ENCODE peak calls at places on chromosomes 4 and X, in six cellular contexts. One of them, this sample, is unnamed.

GRCh38 chr4:110003401-110004187 is 90.9 kb downstream of the EGF start:
- DNase-seq in fibroblast of lung: no peak
- DNase-seq in amniotic epithelial cell: peak
- DNase-seq in T-helper 22 cell: no peak
- DNase-seq in AG20443: no peak
- DNase-seq in posterior cingulate gyrus: no peak
- DNase-seq in this sample: no peak

GRCh38 chr4:153186046-153186728 is 18.1 kb upstream of the TRIM2 start:
- DNase-seq in fibroblast of lung: no peak
- DNase-seq in amniotic epithelial cell: no peak
- DNase-seq in T-helper 22 cell: no peak
- DNase-seq in AG20443: no peak
- DNase-seq in posterior cingulate gyrus: no peak
- DNase-seq in this sample: no peak

GRCh38 chrX:110316351-110317078 is 1.4 kb downstream of the AMMECR1 start:
- DNase-seq in fibroblast of lung: no peak
- DNase-seq in amniotic epithelial cell: no peak
- DNase-seq in T-helper 22 cell: no peak
- DNase-seq in AG20443: peak
- DNase-seq in posterior cingulate gyrus: no peak
- DNase-seq in this sample: peak

GRCh38 chrX:149456476-149457245 is 48.4 kb downstream of the IDS start:
- DNase-seq in fibroblast of lung: no peak
- DNase-seq in amniotic epithelial cell: no peak
- DNase-seq in T-helper 22 cell: no peak
- DNase-seq in AG20443: no peak
- DNase-seq in posterior cingulate gyrus: no peak
- DNase-seq in this sample: no peak

GRCh38 chr4:1723131-1723801 is 1.9 kb downstream of the TACC3 start:
- DNase-seq in fibroblast of lung: peak
- DNase-seq in amniotic epithelial cell: no peak
- DNase-seq in T-helper 22 cell: peak
- DNase-seq in AG20443: no peak
- DNase-seq in posterior cingulate gyrus: peak
- DNase-seq in this sample: no peak

GRCh38 chr4:38819569-38819968 is 15.0 kb upstream of the TLR1 start:
- DNase-seq in fibroblast of lung: peak
- DNase-seq in amniotic epithelial cell: peak
- DNase-seq in T-helper 22 cell: no peak
- DNase-seq in AG20443: no peak
- DNase-seq in posterior cingulate gyrus: no peak
- DNase-seq in this sample: no peak

GRCh38 chrX:71159335-71159734 is 14.7 kb downstream of the NLGN3 start:
- DNase-seq in fibroblast of lung: no peak
- DNase-seq in amniotic epithelial cell: no peak
- DNase-seq in T-helper 22 cell: no peak
- DNase-seq in AG20443: no peak
- DNase-seq in posterior cingulate gyrus: no peak
- DNase-seq in this sample: no peak

GRCh38 chr4:141352775-141353544 is 132.3 kb downstream of the ZNF330 start:
- DNase-seq in fibroblast of lung: peak
- DNase-seq in amniotic epithelial cell: peak
- DNase-seq in T-helper 22 cell: no peak
- DNase-seq in AG20443: peak
- DNase-seq in posterior cingulate gyrus: no peak
- DNase-seq in this sample: peak

GRCh38 chr4:111689731-111690130 is 455.5 kb upstream of the FAM241A start:
- DNase-seq in fibroblast of lung: peak
- DNase-seq in amniotic epithelial cell: peak
- DNase-seq in T-helper 22 cell: no peak
- DNase-seq in AG20443: peak
- DNase-seq in posterior cingulate gyrus: no peak
- DNase-seq in this sample: no peak

GRCh38 chr4:173191623-173192041 is 23.0 kb downstream of the GALNT7 start:
- DNase-seq in fibroblast of lung: peak
- DNase-seq in amniotic epithelial cell: no peak
- DNase-seq in T-helper 22 cell: no peak
- DNase-seq in AG20443: no peak
- DNase-seq in posterior cingulate gyrus: no peak
- DNase-seq in this sample: no peak

GRCh38 chrX:75547783-75548182 is 24.9 kb upstream of the ZDHHC15 start:
- DNase-seq in fibroblast of lung: peak
- DNase-seq in amniotic epithelial cell: no peak
- DNase-seq in T-helper 22 cell: no peak
- DNase-seq in AG20443: no peak
- DNase-seq in posterior cingulate gyrus: peak
- DNase-seq in this sample: no peak

GRCh38 chr4:151677193-151677592 is 83.6 kb downstream of the GATB start:
- DNase-seq in fibroblast of lung: no peak
- DNase-seq in amniotic epithelial cell: no peak
- DNase-seq in T-helper 22 cell: no peak
- DNase-seq in AG20443: no peak
- DNase-seq in posterior cingulate gyrus: no peak
- DNase-seq in this sample: no peak

GRCh38 chr4:183632689-183633088 is 26.3 kb downstream of the RWDD4 start:
- DNase-seq in fibroblast of lung: no peak
- DNase-seq in amniotic epithelial cell: no peak
- DNase-seq in T-helper 22 cell: no peak
- DNase-seq in AG20443: no peak
- DNase-seq in posterior cingulate gyrus: no peak
- DNase-seq in this sample: no peak

GRCh38 chr4:123528501-123529277 is 132.1 kb downstream of the SPRY1 start:
- DNase-seq in fibroblast of lung: no peak
- DNase-seq in amniotic epithelial cell: no peak
- DNase-seq in T-helper 22 cell: no peak
- DNase-seq in AG20443: no peak
- DNase-seq in posterior cingulate gyrus: no peak
- DNase-seq in this sample: no peak

GRCh38 chr4:145907827-145908226 is 30.8 kb downstream of the ZNF827 start:
- DNase-seq in fibroblast of lung: no peak
- DNase-seq in amniotic epithelial cell: no peak
- DNase-seq in T-helper 22 cell: no peak
- DNase-seq in AG20443: peak
- DNase-seq in posterior cingulate gyrus: no peak
- DNase-seq in this sample: no peak

GRCh38 chr4:168925789-168926490 is 84.1 kb downstream of the CBR4 start:
- DNase-seq in fibroblast of lung: no peak
- DNase-seq in amniotic epithelial cell: no peak
- DNase-seq in T-helper 22 cell: no peak
- DNase-seq in AG20443: no peak
- DNase-seq in posterior cingulate gyrus: no peak
- DNase-seq in this sample: no peak

GRCh38 chr4:82500830-82501229 is 61.0 kb downstream of the TMEM150C start:
- DNase-seq in fibroblast of lung: no peak
- DNase-seq in amniotic epithelial cell: no peak
- DNase-seq in T-helper 22 cell: no peak
- DNase-seq in AG20443: no peak
- DNase-seq in posterior cingulate gyrus: no peak
- DNase-seq in this sample: no peak

GRCh38 chr4:2432991-2433530 is 14.3 kb downstream of the CFAP99 start:
- DNase-seq in fibroblast of lung: peak
- DNase-seq in amniotic epithelial cell: peak
- DNase-seq in T-helper 22 cell: no peak
- DNase-seq in AG20443: peak
- DNase-seq in posterior cingulate gyrus: peak
- DNase-seq in this sample: peak

GRCh38 chr4:12116009-12116542 is 687.4 kb upstream of the HS3ST1 start:
- DNase-seq in fibroblast of lung: no peak
- DNase-seq in amniotic epithelial cell: no peak
- DNase-seq in T-helper 22 cell: no peak
- DNase-seq in AG20443: no peak
- DNase-seq in posterior cingulate gyrus: no peak
- DNase-seq in this sample: no peak

GRCh38 chr4:169385356-169385755 is 114.6 kb upstream of the SH3RF1 start:
- DNase-seq in fibroblast of lung: peak
- DNase-seq in amniotic epithelial cell: no peak
- DNase-seq in T-helper 22 cell: no peak
- DNase-seq in AG20443: no peak
- DNase-seq in posterior cingulate gyrus: no peak
- DNase-seq in this sample: no peak

GRCh38 chr4:66357316-66357715 is 687.0 kb upstream of the EPHA5 start:
- DNase-seq in fibroblast of lung: peak
- DNase-seq in amniotic epithelial cell: peak
- DNase-seq in T-helper 22 cell: no peak
- DNase-seq in AG20443: no peak
- DNase-seq in posterior cingulate gyrus: no peak
- DNase-seq in this sample: no peak

GRCh38 chrX:45711231-45711630 is 510.6 kb upstream of the DIPK2B start:
- DNase-seq in fibroblast of lung: peak
- DNase-seq in amniotic epithelial cell: no peak
- DNase-seq in T-helper 22 cell: no peak
- DNase-seq in AG20443: peak
- DNase-seq in posterior cingulate gyrus: no peak
- DNase-seq in this sample: no peak

GRCh38 chr4:146041139-146042004 is 102.7 kb upstream of the ZNF827 start:
- DNase-seq in fibroblast of lung: no peak
- DNase-seq in amniotic epithelial cell: no peak
- DNase-seq in T-helper 22 cell: no peak
- DNase-seq in AG20443: no peak
- DNase-seq in posterior cingulate gyrus: no peak
- DNase-seq in this sample: no peak

GRCh38 chr4:73599182-73599581 is 21.1 kb downstream of the RASSF6 start:
- DNase-seq in fibroblast of lung: peak
- DNase-seq in amniotic epithelial cell: peak
- DNase-seq in T-helper 22 cell: no peak
- DNase-seq in AG20443: peak
- DNase-seq in posterior cingulate gyrus: no peak
- DNase-seq in this sample: peak

GRCh38 chr4:182286035-182286434 is 42.8 kb downstream of the TENM3 start:
- DNase-seq in fibroblast of lung: peak
- DNase-seq in amniotic epithelial cell: no peak
- DNase-seq in T-helper 22 cell: no peak
- DNase-seq in AG20443: peak
- DNase-seq in posterior cingulate gyrus: no peak
- DNase-seq in this sample: no peak

GRCh38 chrX:123648028-123648810 is 84.6 kb downstream of the THOC2 start:
- DNase-seq in fibroblast of lung: peak
- DNase-seq in amniotic epithelial cell: peak
- DNase-seq in T-helper 22 cell: no peak
- DNase-seq in AG20443: no peak
- DNase-seq in posterior cingulate gyrus: no peak
- DNase-seq in this sample: peak

GRCh38 chrX:23478056-23478455 is 143.4 kb downstream of the PTCHD1 start:
- DNase-seq in fibroblast of lung: peak
- DNase-seq in amniotic epithelial cell: no peak
- DNase-seq in T-helper 22 cell: no peak
- DNase-seq in AG20443: no peak
- DNase-seq in posterior cingulate gyrus: no peak
- DNase-seq in this sample: no peak

GRCh38 chrX:105703876-105704275 is 118.5 kb upstream of the NRK start:
- DNase-seq in fibroblast of lung: no peak
- DNase-seq in amniotic epithelial cell: no peak
- DNase-seq in T-helper 22 cell: no peak
- DNase-seq in AG20443: no peak
- DNase-seq in posterior cingulate gyrus: no peak
- DNase-seq in this sample: no peak

GRCh38 chr4:123397276-123398150 is 918 bp downstream of the SPRY1 start:
- DNase-seq in fibroblast of lung: peak
- DNase-seq in amniotic epithelial cell: peak
- DNase-seq in T-helper 22 cell: no peak
- DNase-seq in AG20443: peak
- DNase-seq in posterior cingulate gyrus: peak
- DNase-seq in this sample: peak

GRCh38 chr4:156830356-156830755 is 141.2 kb downstream of the PDGFC start:
- DNase-seq in fibroblast of lung: peak
- DNase-seq in amniotic epithelial cell: peak
- DNase-seq in T-helper 22 cell: no peak
- DNase-seq in AG20443: peak
- DNase-seq in posterior cingulate gyrus: no peak
- DNase-seq in this sample: no peak

GRCh38 chrX:51395807-51396728 is 63.4 kb downstream of the NUDT10 start:
- DNase-seq in fibroblast of lung: peak
- DNase-seq in amniotic epithelial cell: no peak
- DNase-seq in T-helper 22 cell: peak
- DNase-seq in AG20443: no peak
- DNase-seq in posterior cingulate gyrus: peak
- DNase-seq in this sample: peak

GRCh38 chr4:128454281-128455075 is 166.9 kb upstream of the PGRMC2 start:
- DNase-seq in fibroblast of lung: peak
- DNase-seq in amniotic epithelial cell: peak
- DNase-seq in T-helper 22 cell: peak
- DNase-seq in AG20443: peak
- DNase-seq in posterior cingulate gyrus: peak
- DNase-seq in this sample: peak

GRCh38 chr4:123102897-123103489 is 180.6 kb upstream of the NUDT6 start:
- DNase-seq in fibroblast of lung: peak
- DNase-seq in amniotic epithelial cell: peak
- DNase-seq in T-helper 22 cell: no peak
- DNase-seq in AG20443: peak
- DNase-seq in posterior cingulate gyrus: no peak
- DNase-seq in this sample: peak

GRCh38 chrX:140151316-140151715 is 186.0 kb upstream of the CXorf66 start:
- DNase-seq in fibroblast of lung: peak
- DNase-seq in amniotic epithelial cell: no peak
- DNase-seq in T-helper 22 cell: no peak
- DNase-seq in AG20443: no peak
- DNase-seq in posterior cingulate gyrus: no peak
- DNase-seq in this sample: no peak